ENCODE peak calls at places on chromosomes 11 and 22, in six cellular contexts. R is fibroblast of lung, E is PC-9, M is GM23248, B is MM.1S, S is mammary epithelial cell. X is an unnamed sample.

GRCh38 chr11:75606099-75606498 is 44.0 kb downstream of the SERPINH1 start:
- DNase-seq in R (no peak), S (no peak), B (no peak), E (no peak), M (no peak), X (no peak)

GRCh38 chr22:36439481-36440271 is 41.8 kb downstream of the TXN2 start:
- DNase-seq in E (peak), S (peak), R (peak), M (peak), B (no peak), X (peak)

GRCh38 chr11:75066061-75066460 is 30.6 kb downstream of the OR2AT4 start:
- DNase-seq in E (no peak), R (peak), B (no peak), S (no peak), M (no peak), X (no peak)

GRCh38 chr11:1867381-1867780 is 14.5 kb downstream of the LSP1 start:
- DNase-seq in B (no peak), R (no peak), M (no peak), E (no peak), S (no peak), X (no peak)

GRCh38 chr11:86916330-86916729 is 38.9 kb downstream of the FZD4 start:
- DNase-seq in E (peak), S (peak), B (no peak), M (peak), R (peak), X (peak)

GRCh38 chr11:76790251-76790650 is 7.1 kb downstream of the TSKU start:
- DNase-seq in E (no peak), M (no peak), R (no peak), S (no peak), B (no peak), X (no peak)

GRCh38 chr11:82932564-82932963 is 31.0 kb downstream of the DDIAS start:
- DNase-seq in E (no peak), S (no peak), M (no peak), B (no peak), R (no peak), X (no peak)

GRCh38 chr11:73188301-73188700 is 29.8 kb upstream of the P2RY2 start:
- DNase-seq in E (no peak), B (no peak), M (no peak), R (no peak), S (no peak), X (no peak)

GRCh38 chr11:74024630-74025029 is 15.7 kb upstream of the UCP3 start:
- DNase-seq in R (peak), S (peak), E (no peak), B (no peak), M (peak), X (no peak)

GRCh38 chr11:119584193-119585037 is 144.6 kb downstream of the NECTIN1 start:
- DNase-seq in E (peak), M (peak), R (peak), B (peak), S (peak), X (peak)

GRCh38 chr11:6096417-6096816 is 11.1 kb upstream of the OR56B4 start:
- DNase-seq in M (peak), S (no peak), B (peak), E (no peak), R (no peak), X (no peak)

GRCh38 chr11:16358726-16359125 is 2.4 kb upstream of the SOX6 start:
- DNase-seq in R (no peak), S (no peak), M (no peak), E (no peak), B (no peak), X (no peak)

GRCh38 chr22:42714768-42715430 is 5.8 kb downstream of the A4GALT start:
- DNase-seq in R (no peak), B (no peak), M (peak), E (no peak), S (no peak), X (no peak)

GRCh38 chr11:78227906-78228305 is 39.2 kb downstream of the USP35 start:
- DNase-seq in M (no peak), S (no peak), E (no peak), R (no peak), B (no peak), X (no peak)

GRCh38 chr11:76770642-76771445 is 12.3 kb upstream of the TSKU start:
- DNase-seq in S (peak), M (peak), E (peak), R (peak), B (peak), X (no peak)

GRCh38 chr22:24431309-24432034 is 4.1 kb downstream of the ADORA2A start:
- DNase-seq in E (no peak), R (no peak), B (no peak), S (no peak), M (no peak), X (no peak)

GRCh38 chr11:62652156-62653006 is 721 bp downstream of the INTS5 start:
- DNase-seq in M (peak), E (no peak), R (no peak), B (no peak), S (no peak), X (no peak)

GRCh38 chr11:123585721-123586120 is 68.7 kb downstream of the SCN3B start:
- DNase-seq in S (no peak), M (no peak), B (no peak), R (no peak), E (no peak), X (peak)

GRCh38 chr11:119982517-119983239 is 155.2 kb downstream of the TRIM29 start:
- DNase-seq in S (no peak), R (peak), E (no peak), B (no peak), M (no peak), X (no peak)

GRCh38 chr22:30365891-30366290 is 9.1 kb downstream of the CCDC157 start:
- DNase-seq in B (no peak), S (no peak), E (no peak), R (no peak), M (no peak), X (no peak)

GRCh38 chr11:126160345-126161145 is 50.9 kb downstream of the RPUSD4 start:
- DNase-seq in S (no peak), E (no peak), M (no peak), R (peak), B (no peak), X (no peak)

GRCh38 chr11:128901655-128902514 is 10.7 kb downstream of the KCNJ5 start:
- DNase-seq in S (no peak), E (no peak), R (no peak), B (no peak), M (no peak), X (no peak)

GRCh38 chr11:45105233-45105992 is 41.0 kb upstream of the PRDM11 start:
- DNase-seq in E (peak), S (peak), B (peak), R (peak), M (peak), X (peak)

GRCh38 chr11:125519865-125520834 is 24.1 kb upstream of the FEZ1 start:
- DNase-seq in R (no peak), B (no peak), S (peak), E (no peak), M (no peak), X (no peak)

GRCh38 chr22:42641801-42642413 is 1.5 kb upstream of the ATP5MGL start:
- DNase-seq in R (peak), E (no peak), B (no peak), M (no peak), S (no peak), X (no peak)

GRCh38 chr11:126293726-126294125 is 10.1 kb upstream of the DCPS start:
- DNase-seq in S (no peak), M (no peak), B (no peak), E (no peak), R (no peak), X (no peak)

GRCh38 chr11:34162856-34163255 is 57.4 kb downstream of the NAT10 start:
- DNase-seq in E (no peak), M (no peak), S (no peak), R (no peak), B (no peak), X (no peak)

GRCh38 chr11:68115285-68115684 is 5.9 kb downstream of the CHKA start:
- DNase-seq in B (no peak), R (no peak), E (no peak), S (no peak), M (no peak), X (no peak)

GRCh38 chr11:126100681-126101080 is 38.0 kb upstream of the CDON start:
- DNase-seq in S (no peak), B (no peak), E (no peak), R (no peak), M (no peak), X (no peak)

GRCh38 chr11:9571766-9572120 is 1.7 kb upstream of the WEE1 start:
- DNase-seq in R (no peak), E (no peak), B (no peak), M (no peak), S (no peak), X (no peak)
- H3K4me3 ChIP-seq in R (no peak), E (no peak), B (no peak), M (no peak), S (no peak), X (no peak)

DNA sequence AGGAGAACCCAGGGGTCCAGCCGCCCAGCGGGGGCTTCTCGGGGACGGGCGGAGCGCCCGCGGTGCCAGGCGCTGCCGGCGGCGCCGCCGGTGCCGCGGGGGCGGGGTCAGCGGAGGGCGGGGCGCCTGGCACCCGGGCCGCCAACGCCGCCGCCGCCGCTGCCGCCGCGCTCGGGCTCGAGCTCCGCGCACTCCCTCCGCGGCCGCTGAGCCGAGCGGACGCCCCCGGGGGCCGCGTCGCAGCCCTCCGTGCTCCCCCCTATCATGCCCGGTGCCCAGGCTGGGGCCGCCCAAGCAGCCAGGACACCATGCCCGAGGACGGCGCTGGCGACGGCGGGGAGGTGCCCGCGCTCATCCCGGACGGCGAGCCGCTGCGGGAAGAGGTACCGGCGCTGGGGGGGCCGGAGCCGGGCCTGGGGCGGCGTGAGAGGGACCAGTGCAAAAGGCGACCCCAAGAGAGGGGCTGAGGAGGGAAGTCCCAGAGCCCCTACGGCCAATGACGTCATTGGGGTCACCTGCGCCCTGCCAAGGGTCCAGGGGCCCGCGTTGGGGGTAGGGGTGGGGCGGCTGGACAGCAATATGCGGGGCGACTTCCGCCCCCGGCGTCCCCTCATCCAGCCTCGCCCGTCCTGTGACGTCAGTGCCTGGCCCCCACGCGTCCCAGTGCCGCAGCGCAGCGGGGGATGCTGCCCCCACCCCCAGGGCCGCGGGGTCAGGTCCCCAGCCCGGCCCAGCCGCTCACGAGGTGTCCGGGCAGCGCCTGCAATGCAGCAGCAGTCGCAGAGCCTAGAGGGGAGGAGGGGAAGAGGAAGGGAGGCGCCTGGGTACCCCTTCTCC is at the start of gene TMEM151A:
- DNase-seq in E (no peak), M (peak), S (no peak), R (no peak), B (no peak), X (no peak)
- TF ChIP-seq EZH2 in E (no peak), M (no peak), S (no peak), R (no peak), B (no peak), X (no peak)

GRCh38 chr22:27872488-27872887 is 46.6 kb downstream of the PITPNB start:
- DNase-seq in E (no peak), B (no peak), S (no peak), M (no peak), R (no peak), X (no peak)

GRCh38 chr22:27871306-27872014 is 47.6 kb downstream of the PITPNB start:
- DNase-seq in S (no peak), B (no peak), M (no peak), R (no peak), E (no peak), X (no peak)

GRCh38 chr22:27874756-27875155 is 44.3 kb downstream of the PITPNB start:
- DNase-seq in M (no peak), E (no peak), S (no peak), B (no peak), R (no peak), X (no peak)

GRCh38 chr22:27874185-27874584 is 44.9 kb downstream of the PITPNB start:
- DNase-seq in B (no peak), R (no peak), E (no peak), M (no peak), S (no peak), X (no peak)

DNA sequence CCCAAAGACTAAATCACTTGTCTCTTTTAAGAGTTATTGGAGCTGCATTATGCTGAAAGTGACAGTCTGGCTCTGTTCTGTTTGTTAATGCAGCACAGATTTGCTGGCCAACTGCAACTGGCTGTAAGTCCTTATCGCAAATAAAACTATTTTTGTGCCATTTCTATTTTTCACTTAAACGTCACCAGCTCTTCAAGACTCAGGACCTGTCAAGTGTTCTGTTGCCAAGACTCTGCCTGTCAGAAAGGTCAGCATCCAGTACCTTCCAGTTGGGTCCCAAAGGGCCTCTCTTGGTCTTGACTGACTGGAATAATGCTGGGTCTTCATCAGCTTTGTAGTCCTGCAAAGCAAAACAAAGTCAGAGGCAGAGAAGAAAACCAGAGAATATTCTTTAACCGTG is 45.6 kb downstream of the PITPNB start:
- DNase-seq in E (no peak), M (no peak), R (no peak), B (no peak), S (no peak), X (no peak)
- H3K27ac ChIP-seq in E (no peak), M (no peak), R (peak), B (peak), S (no peak), X (no peak)

DNA sequence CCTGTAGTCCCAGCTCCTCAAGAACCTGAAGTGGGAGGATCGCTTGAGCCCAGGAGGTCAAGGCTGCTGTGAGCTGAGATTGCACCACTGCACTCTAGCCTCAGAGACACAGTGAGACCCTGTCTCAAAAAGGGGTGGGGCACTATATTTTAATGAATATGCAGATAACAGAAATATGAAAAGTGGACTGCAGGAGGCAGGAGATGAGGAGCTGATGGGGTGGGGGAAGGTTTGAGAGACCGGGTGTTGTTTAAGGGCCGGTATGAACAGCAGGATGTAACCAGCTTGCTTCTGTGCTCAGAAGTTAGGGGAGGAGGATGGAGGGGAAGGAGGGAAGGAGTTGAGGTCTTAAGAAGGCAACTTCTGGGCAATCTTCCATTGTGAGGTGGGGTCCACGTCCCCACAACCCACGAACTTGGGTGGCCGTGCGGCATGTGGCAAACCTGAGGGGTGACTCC is 1.3 kb upstream of the B4GALNT4 start:
- DNase-seq in R (no peak), S (no peak), M (no peak), B (no peak), E (no peak), X (no peak)
- H3K4me3 ChIP-seq in R (no peak), S (no peak), M (no peak), B (no peak), E (no peak), X (no peak)